ENCODE peak calls at places on chromosomes 13 and 19, in seven cellular contexts. G is stimulated activated CD4-positive, alpha-beta T cell treated with anti-CD3 and anti-CD28 coated beads, Interleukin-12 subunit alpha, Interleukin-12 subunit beta, amount 100 ng/mL, for 48 hours; T is ovary; L is activated CD4-positive, alpha-beta T cell treated with anti-CD3 and anti-CD28 coated beads, Interleukin-2, amount 50 U/mL, for 4 hours; N is lung microvascular endothelial cell; D is stimulated activated CD8-positive, alpha-beta memory T cell treated with anti-CD3 and anti-CD28 coated beads, Interleukin-7, amount 100 ng/mL, for 4 hours; J is adipocyte. V is an unnamed sample.

GRCh38 chr13:87259479-87260083 is 411.6 kb upstream of the SLITRK5 start:
- DNase-seq in G (no peak), T (no peak), L (no peak), N (no peak), D (no peak), J (no peak), V (no peak)

GRCh38 chr19:4984448-4984990 is 15.6 kb downstream of the KDM4B start:
- DNase-seq in G (no peak), T (no peak), L (no peak), N (no peak), D (no peak), J (no peak), V (no peak)

GRCh38 chr13:79870123-79870522 is 389.2 kb downstream of the NDFIP2 start:
- DNase-seq in G (no peak), T (no peak), L (no peak), N (peak; percentile 31), D (no peak), J (no peak), V (no peak)

GRCh38 chr13:60765700-60766411 is 368.8 kb downstream of the TDRD3 start:
- DNase-seq in G (no peak), T (no peak), L (no peak), N (peak; percentile 35), D (no peak), J (no peak), V (no peak)

GRCh38 chr13:26721251-26721939 is 39.2 kb downstream of the GPR12 start:
- DNase-seq in G (peak; percentile 19), T (no peak), L (no peak), N (no peak), D (peak; percentile 10), J (no peak), V (no peak)

GRCh38 chr19:41706741-41707501 is 1.5 kb upstream of the CEACAM5 start:
- DNase-seq in G (peak; percentile 71), T (no peak), L (peak; percentile 56), N (peak; percentile 50), D (peak; percentile 49), J (no peak), V (no peak)

GRCh38 chr19:1752757-1753728 is at the start of gene ONECUT3:
- DNase-seq in G (no peak), T (no peak), L (no peak), N (no peak), D (no peak), J (no peak), V (no peak)

GRCh38 chr13:78160793-78161192 is 242.2 kb upstream of the EDNRB start:
- DNase-seq in G (no peak), T (no peak), L (no peak), N (no peak), D (no peak), J (peak; percentile 77), V (peak; percentile 43)

GRCh38 chr13:79631260-79631659 is 150.3 kb downstream of the NDFIP2 start:
- DNase-seq in G (no peak), T (no peak), L (no peak), N (peak; percentile 63), D (no peak), J (peak; percentile 96), V (peak; percentile 41)

GRCh38 chr19:824885-825284 is 2.8 kb upstream of the AZU1 start:
- DNase-seq in G (no peak), T (no peak), L (no peak), N (no peak), D (no peak), J (no peak), V (no peak)

GRCh38 chr13:109724603-109725002 is 61.8 kb downstream of the IRS2 start:
- DNase-seq in G (no peak), T (no peak), L (no peak), N (no peak), D (no peak), J (no peak), V (no peak)

GRCh38 chr19:14000691-14001365 is 5.3 kb downstream of the RFX1 start:
- DNase-seq in G (no peak), T (no peak), L (no peak), N (no peak), D (no peak), J (no peak), V (no peak)

GRCh38 chr13:73428137-73428536 is 369.3 kb downstream of the KLF5 start:
- DNase-seq in G (no peak), T (no peak), L (no peak), N (no peak), D (no peak), J (peak; percentile 88), V (peak; percentile 67)

GRCh38 chr13:23788459-23788858 is 100.7 kb downstream of the MIPEP start:
- DNase-seq in G (no peak), T (no peak), L (no peak), N (no peak), D (no peak), J (no peak), V (no peak)

GRCh38 chr19:7492142-7493055 is 3.6 kb upstream of the PEX11G start:
- DNase-seq in G (peak; percentile 63), T (no peak), L (peak; percentile 23), N (peak; percentile 94), D (no peak), J (peak; percentile 57), V (no peak)

GRCh38 chr19:38452430-38453366 is 19.2 kb downstream of the RYR1 start:
- DNase-seq in G (no peak), T (no peak), L (no peak), N (no peak), D (no peak), J (no peak), V (no peak)

GRCh38 chr13:24746618-24747247 is 17.2 kb upstream of the RNF17 start:
- DNase-seq in G (no peak), T (no peak), L (no peak), N (no peak), D (no peak), J (peak; percentile 29), V (no peak)

GRCh38 chr13:37381502-37381901 is 217.1 kb downstream of the POSTN start:
- DNase-seq in G (no peak), T (no peak), L (no peak), N (no peak), D (no peak), J (peak; percentile 15), V (no peak)

GRCh38 chr13:94210826-94211225 is 268.7 kb downstream of the DCT start:
- DNase-seq in G (peak; percentile 15), T (no peak), L (no peak), N (no peak), D (no peak), J (no peak), V (no peak)

GRCh38 chr19:35138305-35138799 is 272 bp upstream of the FXYD1 start:
- DNase-seq in G (no peak), T (peak; percentile 77), L (no peak), N (no peak), D (no peak), J (no peak), V (no peak)

GRCh38 chr19:367963-368623 is 23.5 kb upstream of the MIER2 start:
- DNase-seq in G (no peak), T (no peak), L (no peak), N (no peak), D (no peak), J (no peak), V (no peak)

GRCh38 chr19:51386882-51387520 is 773 bp downstream of the LIM2 start:
- DNase-seq in G (no peak), T (no peak), L (no peak), N (no peak), D (no peak), J (no peak), V (no peak)

GRCh38 chr13:108957369-108958012 is 328.1 kb downstream of the MYO16 start:
- DNase-seq in G (no peak), T (no peak), L (no peak), N (peak; percentile 83), D (no peak), J (peak; percentile 85), V (peak; percentile 69)

GRCh38 chr13:36328821-36329220 is 17.4 kb downstream of the SPART start:
- DNase-seq in G (no peak), T (no peak), L (no peak), N (no peak), D (no peak), J (no peak), V (no peak)

GRCh38 chr13:94435604-94436226 is 43.8 kb downstream of the DCT start:
- DNase-seq in G (no peak), T (no peak), L (no peak), N (peak; percentile 66), D (no peak), J (peak; percentile 85), V (peak; percentile 15)

GRCh38 chr13:51237887-51238286 is 15.7 kb downstream of the FAM124A start:
- DNase-seq in G (no peak), T (no peak), L (no peak), N (no peak), D (no peak), J (no peak), V (no peak)

GRCh38 chr19:15180451-15181390 is 20.1 kb downstream of the NOTCH3 start:
- DNase-seq in G (no peak), T (no peak), L (no peak), N (no peak), D (no peak), J (no peak), V (no peak)

GRCh38 chr13:49421391-49421790 is 22.5 kb downstream of the CAB39L start:
- DNase-seq in G (no peak), T (no peak), L (peak; percentile 10), N (peak; percentile 1), D (no peak), J (no peak), V (no peak)

GRCh38 chr19:34276614-34277013 is 22.3 kb downstream of the GARRE1 start:
- DNase-seq in G (no peak), T (no peak), L (no peak), N (no peak), D (no peak), J (no peak), V (no peak)

GRCh38 chr13:99986751-99987150 is 5.2 kb downstream of the ZIC2 start:
- DNase-seq in G (no peak), T (no peak), L (no peak), N (no peak), D (no peak), J (no peak), V (no peak)

GRCh38 chr19:7871280-7871529 is 3.0 kb downstream of the PRR36 start:
- DNase-seq in G (no peak), T (no peak), L (no peak), N (no peak), D (no peak), J (no peak), V (no peak)

GRCh38 chr13:56932104-56932503 is 208.6 kb upstream of the PRR20A start:
- DNase-seq in G (no peak), T (no peak), L (no peak), N (no peak), D (no peak), J (no peak), V (no peak)

GRCh38 chr13:113652404-113653263 is 5.4 kb downstream of the ATP4B start:
- DNase-seq in G (no peak), T (peak; percentile 5), L (no peak), N (no peak), D (no peak), J (no peak), V (no peak)

GRCh38 chr19:34888091-34888490 is 38.6 kb upstream of the ZNF30 start:
- DNase-seq in G (no peak), T (no peak), L (no peak), N (no peak), D (no peak), J (no peak), V (no peak)

GRCh38 chr19:39045506-39045905 is 13.2 kb upstream of the FBXO27 start:
- DNase-seq in G (no peak), T (no peak), L (no peak), N (peak; percentile 56), D (no peak), J (no peak), V (no peak)

GRCh38 chr13:48436661-48437242 is 23.8 kb upstream of the LPAR6 start:
- DNase-seq in G (no peak), T (no peak), L (no peak), N (no peak), D (no peak), J (no peak), V (no peak)

GRCh38 chr19:5113101-5113557 is 144.2 kb downstream of the KDM4B start:
- DNase-seq in G (no peak), T (no peak), L (no peak), N (no peak), D (no peak), J (peak; percentile 64), V (no peak)

GRCh38 chr13:113816925-113817859 is 46.7 kb downstream of the GAS6 start:
- DNase-seq in G (peak; percentile 86), T (peak; percentile 85), L (peak; percentile 84), N (peak; percentile 95), D (peak; percentile 72), J (peak; percentile 90), V (peak; percentile 45)

V was measured in skeletal muscle cell.